ENCODE peak calls at places on chromosomes 5 and 9, in five cellular contexts. B, C, E, I and U are unnamed samples.

GRCh38 chr5:35908266-35908665 is 30.2 kb downstream of the CAPSL start:
- DNase-seq in B (no peak), C (no peak), E (no peak), I (no peak), U (no peak)

GRCh38 chr9:112144807-112145206 is 30.3 kb downstream of the SUSD1 start:
- DNase-seq in B (no peak), C (no peak), E (no peak), I (no peak), U (no peak)

GRCh38 chr5:30804739-30805313 is 388.7 kb upstream of the CDH6 start:
- DNase-seq in B (peak), C (no peak), E (no peak), I (peak), U (no peak)

GRCh38 chr9:75490326-75490725 is 400.1 kb upstream of the PCSK5 start:
- DNase-seq in B (no peak), C (no peak), E (no peak), I (no peak), U (no peak)

GRCh38 chr9:88198346-88198807 is 60.1 kb upstream of the SPATA31C2 start:
- DNase-seq in B (peak), C (no peak), E (no peak), I (peak), U (no peak)

GRCh38 chr9:36566813-36567217 is 5.9 kb upstream of the MELK start:
- DNase-seq in B (no peak), C (peak), E (no peak), I (peak), U (no peak)

GRCh38 chr5:132883261-132883834 is 9.9 kb downstream of the LEAP2 start:
- DNase-seq in B (peak), C (no peak), E (peak), I (peak), U (peak)

GRCh38 chr5:82406200-82406773 is 128.1 kb upstream of the RPS23 start:
- DNase-seq in B (peak), C (no peak), E (no peak), I (peak), U (no peak)

GRCh38 chr5:90294604-90295003 is 115.0 kb downstream of the CETN3 start:
- DNase-seq in B (no peak), C (no peak), E (no peak), I (no peak), U (no peak)

DNA sequence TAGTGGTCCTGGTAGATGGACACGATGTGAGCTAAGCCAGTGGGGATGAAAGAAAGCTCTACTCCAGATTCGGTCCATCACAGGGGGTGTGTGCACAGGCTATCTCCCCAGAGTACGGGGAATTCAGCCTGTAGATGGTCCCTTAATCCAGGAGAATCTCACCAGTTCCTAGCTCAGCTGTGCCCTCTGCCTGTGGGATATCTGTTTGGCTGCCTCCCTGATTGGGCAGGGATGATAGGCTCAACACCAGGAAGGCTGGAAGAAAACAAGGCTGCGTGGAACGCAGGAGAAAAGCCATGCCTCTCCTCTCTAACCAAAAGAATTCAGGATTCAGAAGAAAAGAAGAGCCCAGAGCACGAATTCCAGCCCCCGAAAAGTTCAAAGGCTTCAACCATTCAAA is 40.9 kb downstream of the VLDLR start:
- DNase-seq in B (peak), C (no peak), E (no peak), I (no peak), U (no peak)
- TF ChIP-seq CTCF in B (peak), C (no peak), E (no peak), I (no peak), U (no peak)

GRCh38 chr9:91803970-91804752 is 145.9 kb downstream of the ROR2 start:
- DNase-seq in B (no peak), C (no peak), E (no peak), I (no peak), U (no peak)

GRCh38 chr9:91802391-91802790 is 147.6 kb downstream of the ROR2 start:
- DNase-seq in B (peak), C (no peak), E (no peak), I (no peak), U (no peak)

GRCh38 chr9:91803143-91803940 is 146.7 kb downstream of the ROR2 start:
- DNase-seq in B (peak), C (no peak), E (no peak), I (peak), U (no peak)

GRCh38 chr9:91807640-91808246 is 142.3 kb downstream of the ROR2 start:
- DNase-seq in B (no peak), C (no peak), E (no peak), I (no peak), U (no peak)

GRCh38 chr9:91805031-91805430 is 145.0 kb downstream of the ROR2 start:
- DNase-seq in B (no peak), C (no peak), E (no peak), I (no peak), U (no peak)
- TF ChIP-seq CTCF in B (no peak), C (no peak), E (no peak), I (no peak), U (no peak)

GRCh38 chr9:28435456-28435855 is 862.2 kb upstream of the C9orf72 start:
- DNase-seq in B (no peak), C (no peak), E (no peak), I (no peak), U (no peak)
- TF ChIP-seq CTCF in B (no peak), C (no peak), E (no peak), I (no peak), U (no peak)

DNA sequence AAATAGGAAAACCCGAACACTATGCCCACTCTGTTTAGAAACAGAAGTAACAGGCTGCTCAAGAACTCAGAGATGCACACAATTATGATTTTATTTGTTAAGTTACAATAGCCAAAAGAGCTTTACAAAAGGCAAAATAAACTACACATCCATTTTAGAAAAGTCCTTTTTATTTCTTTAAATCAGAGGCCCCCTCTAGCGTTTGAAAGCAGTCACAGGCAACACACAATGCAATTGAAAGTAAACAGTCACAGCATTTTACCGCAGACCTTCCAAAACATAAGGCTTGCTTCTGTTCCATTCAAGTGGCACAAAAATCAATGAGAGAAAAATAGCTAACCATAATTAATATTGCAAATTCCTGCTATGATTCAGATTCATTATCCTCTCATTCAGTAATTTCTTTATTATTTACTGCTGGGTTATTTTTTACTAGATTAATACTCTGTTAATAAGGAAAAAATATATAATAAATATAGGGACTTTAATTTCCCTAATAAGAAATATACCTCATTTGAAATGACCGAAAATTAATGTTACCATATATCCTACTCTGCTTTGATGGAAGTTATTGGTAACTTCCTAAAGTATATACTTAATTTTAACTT is 78.3 kb downstream of the CEP120 start:
- DNase-seq in B (peak), C (no peak), E (no peak), I (peak), U (no peak)
- TF ChIP-seq CTCF in B (peak), C (peak), E (peak), I (peak), U (peak)

GRCh38 chr5:53482717-53483638 is 2.5 kb downstream of the FST start:
- DNase-seq in B (peak), C (peak), E (peak), I (peak), U (peak)
- TF ChIP-seq CTCF in B (peak), C (peak), E (peak), I (no peak), U (peak)

GRCh38 chr9:79944991-79945390 is 373.2 kb downstream of the TLE4 start:
- DNase-seq in B (no peak), C (no peak), E (no peak), I (no peak), U (no peak)
- TF ChIP-seq CTCF in B (no peak), C (no peak), E (no peak), I (no peak), U (no peak)

GRCh38 chr5:59034498-59035186 is 451.8 kb downstream of the RAB3C start:
- DNase-seq in B (peak), C (no peak), E (peak), I (peak), U (peak)
- TF ChIP-seq CTCF in B (peak), C (peak), E (peak), I (peak), U (peak)